ENCODE peak calls at places on chromosomes 4 and X, in seven cellular contexts. N is omental fat pad, R is endodermal cell, O is lower lobe of right lung, Z is HFF-Myc, B is astrocyte, Y is lower leg skin. K is an unnamed sample.

GRCh38 chrX:136694491-136695087 is 46.6 kb downstream of the CD40LG start:
- DNase-seq in N (no peak), R (peak; percentile 50), O (no peak), Z (peak; percentile 7), B (peak; percentile 32), Y (no peak), K (peak; percentile 15)

GRCh38 chrX:19846995-19847790 is 40.2 kb downstream of the SH3KBP1 start:
- DNase-seq in N (no peak), R (peak; percentile 65), O (no peak), Z (peak; percentile 52), B (peak; percentile 84), Y (peak; percentile 45), K (peak; percentile 41)

GRCh38 chr4:5631352-5632042 is 76.9 kb downstream of the EVC2 start:
- DNase-seq in N (no peak), R (no peak), O (no peak), Z (no peak), B (no peak), Y (no peak), K (no peak)

GRCh38 chr4:84493092-84493850 is 5.8 kb downstream of the NKX6-1 start:
- DNase-seq in N (no peak), R (peak; percentile 88), O (no peak), Z (no peak), B (peak; percentile 27), Y (no peak), K (no peak)

GRCh38 chr4:57426779-57427395 is 316.7 kb upstream of the IGFBP7 start:
- DNase-seq in N (peak; percentile 31), R (peak; percentile 92), O (peak; percentile 74), Z (peak; percentile 50), B (peak; percentile 68), Y (no peak), K (peak; percentile 16)

GRCh38 chrX:107442914-107443527 is 6.4 kb upstream of the FRMPD3 start:
- DNase-seq in N (no peak), R (peak; percentile 63), O (no peak), Z (no peak), B (no peak), Y (no peak), K (no peak)

GRCh38 chr4:75714681-75715080 is 9.7 kb upstream of the USO1 start:
- DNase-seq in N (no peak), R (peak; percentile 11), O (no peak), Z (no peak), B (no peak), Y (no peak), K (no peak)

GRCh38 chr4:142238589-142238988 is 602.2 kb downstream of the IL15 start:
- DNase-seq in N (no peak), R (no peak), O (no peak), Z (no peak), B (peak; percentile 53), Y (no peak), K (peak; percentile 14)

GRCh38 chr4:102344520-102344954 is 745 bp downstream of the SLC39A8 start:
- DNase-seq in N (no peak), R (peak; percentile 89), O (peak; percentile 84), Z (no peak), B (peak; percentile 48), Y (peak; percentile 33), K (peak; percentile 5)

GRCh38 chrX:94831364-94831763 is 1157.4 kb downstream of the FAM133A start:
- DNase-seq in N (no peak), R (no peak), O (no peak), Z (no peak), B (no peak), Y (no peak), K (no peak)
- TF ChIP-seq CTCF in N (no peak), R (peak; percentile 84), O (peak; percentile 19), Z (no peak), B (peak; percentile 8), Y (no peak), K (peak; percentile 26)

GRCh38 chr4:10153161-10153560 is 36.6 kb upstream of the WDR1 start:
- DNase-seq in N (no peak), R (no peak), O (no peak), Z (no peak), B (no peak), Y (no peak), K (no peak)
- TF ChIP-seq CTCF in N (no peak), R (peak; percentile 23), O (no peak), Z (no peak), B (no peak), Y (no peak), K (no peak)

GRCh38 chr4:122797405-122798094 is 29.1 kb upstream of the FGF2 start:
- DNase-seq in N (no peak), R (no peak), O (no peak), Z (no peak), B (no peak), Y (no peak), K (no peak)

GRCh38 chr4:122798917-122799316 is 27.7 kb upstream of the FGF2 start:
- DNase-seq in N (no peak), R (no peak), O (no peak), Z (no peak), B (no peak), Y (no peak), K (no peak)

GRCh38 chr4:122796801-122797404 is 29.7 kb upstream of the FGF2 start:
- DNase-seq in N (no peak), R (peak; percentile 75), O (no peak), Z (no peak), B (no peak), Y (no peak), K (no peak)

GRCh38 chr4:122793811-122794210 is 32.8 kb upstream of the FGF2 start:
- DNase-seq in N (no peak), R (no peak), O (no peak), Z (no peak), B (no peak), Y (no peak), K (no peak)

DNA sequence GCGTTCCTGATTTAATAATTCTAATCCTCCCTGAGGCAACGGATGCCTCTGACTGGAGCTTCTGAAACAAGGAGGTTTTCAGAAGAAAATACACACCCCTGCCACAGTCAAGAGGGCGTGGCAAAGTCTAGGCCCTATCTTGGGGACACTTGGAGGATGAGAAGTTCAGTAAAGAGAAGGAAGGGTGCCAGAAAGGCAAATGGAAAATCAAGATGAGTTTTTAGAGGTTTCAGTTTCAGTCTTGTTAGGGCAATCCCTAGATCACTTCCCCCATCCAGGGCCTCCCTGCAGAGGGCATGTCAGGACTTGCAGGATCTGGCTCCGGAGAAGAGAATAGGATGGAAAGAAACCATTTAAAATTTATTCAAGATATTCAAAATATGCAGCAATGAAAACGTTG is 28.5 kb upstream of the FGF2 start:
- DNase-seq in N (no peak), R (peak; percentile 70), O (no peak), Z (peak; percentile 93), B (peak; percentile 89), Y (peak; percentile 36), K (peak; percentile 96)
- TF ChIP-seq CTCF in N (no peak), R (no peak), O (no peak), Z (no peak), B (no peak), Y (no peak), K (peak; percentile 25)

DNA sequence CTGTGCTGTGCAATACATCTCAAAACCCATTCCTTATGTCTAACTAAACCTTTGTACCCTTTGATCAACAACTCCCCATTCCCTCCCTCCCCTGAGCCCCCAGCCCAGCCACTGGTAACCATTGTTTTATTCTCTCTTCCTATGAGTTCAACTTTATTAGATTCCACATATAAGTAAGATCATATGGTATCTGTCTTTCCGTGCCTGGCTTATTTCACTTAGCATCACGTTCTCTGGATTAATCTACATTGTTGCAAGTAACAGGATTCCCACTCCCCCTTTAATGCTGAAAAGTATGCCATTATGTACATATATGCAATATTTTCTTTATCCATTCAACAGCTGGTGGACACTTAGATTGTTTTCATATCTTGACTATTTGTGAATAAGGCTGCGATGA is 119.4 kb downstream of the RNF150 start:
- DNase-seq in N (no peak), R (no peak), O (no peak), Z (no peak), B (no peak), Y (no peak), K (no peak)
- TF ChIP-seq CTCF in N (no peak), R (no peak), O (no peak), Z (no peak), B (no peak), Y (no peak), K (no peak)

GRCh38 chr4:2598661-2599654 is 62.5 kb downstream of the FAM193A start:
- DNase-seq in N (no peak), R (peak; percentile 61), O (no peak), Z (no peak), B (no peak), Y (no peak), K (no peak)
- TF ChIP-seq CTCF in N (no peak), R (peak; percentile 49), O (peak; percentile 29), Z (no peak), B (no peak), Y (no peak), K (no peak)

GRCh38 chrX:24542756-24543155 is 77.7 kb downstream of the PDK3 start:
- DNase-seq in N (no peak), R (no peak), O (no peak), Z (no peak), B (no peak), Y (no peak), K (no peak)
- TF ChIP-seq CTCF in N (no peak), R (no peak), O (no peak), Z (no peak), B (no peak), Y (no peak), K (no peak)

GRCh38 chr4:157291071-157291470 is 70.5 kb downstream of the GRIA2 start:
- DNase-seq in N (no peak), R (no peak), O (no peak), Z (no peak), B (no peak), Y (no peak), K (no peak)
- TF ChIP-seq CTCF in N (no peak), R (peak; percentile 52), O (no peak), Z (no peak), B (no peak), Y (no peak), K (peak; percentile 26)

GRCh38 chr4:8513931-8514330 is 66.3 kb upstream of the GPR78 start:
- DNase-seq in N (no peak), R (no peak), O (no peak), Z (no peak), B (no peak), Y (no peak), K (no peak)

GRCh38 chr4:8516061-8516573 is 64.1 kb upstream of the GPR78 start:
- DNase-seq in N (no peak), R (no peak), O (no peak), Z (no peak), B (no peak), Y (no peak), K (no peak)

GRCh38 chr4:8514391-8514790 is 65.8 kb upstream of the GPR78 start:
- DNase-seq in N (no peak), R (no peak), O (no peak), Z (no peak), B (no peak), Y (no peak), K (no peak)

GRCh38 chr4:8516996-8517550 is 63.1 kb upstream of the GPR78 start:
- DNase-seq in N (no peak), R (no peak), O (no peak), Z (no peak), B (no peak), Y (no peak), K (no peak)

GRCh38 chr4:8515316-8516060 is 64.7 kb upstream of the GPR78 start:
- DNase-seq in N (no peak), R (no peak), O (no peak), Z (peak; percentile 25), B (no peak), Y (no peak), K (no peak)
- TF ChIP-seq CTCF in N (no peak), R (no peak), O (no peak), Z (no peak), B (no peak), Y (no peak), K (no peak)